ENCODE peak calls at places on chromosomes 5 and 9, in five cellular contexts. One of them, this sample, is unnamed.

GRCh38 chr9:84076359-84076758 is 95.8 kb downstream of the RMI1 start:
- DNase-seq in GM23248: no peak
- DNase-seq in neuronal stem cell: no peak
- DNase-seq in fibroblast of pulmonary artery: no peak
- DNase-seq in skeletal muscle cell: no peak
- DNase-seq in this sample: no peak

GRCh38 chr9:137147091-137147792 is 8.3 kb downstream of the GRIN1 start:
- DNase-seq in neuronal stem cell: no peak
- DNase-seq in GM23248: no peak
- DNase-seq in skeletal muscle cell: no peak
- DNase-seq in fibroblast of pulmonary artery: no peak
- DNase-seq in this sample: no peak

GRCh38 chr5:76521240-76521758 is 101.9 kb downstream of the F2RL2 start:
- DNase-seq in skeletal muscle cell: peak; percentile 36
- DNase-seq in neuronal stem cell: no peak
- DNase-seq in fibroblast of pulmonary artery: peak; percentile 85
- DNase-seq in GM23248: peak; percentile 77
- DNase-seq in this sample: no peak

GRCh38 chr9:133112361-133113026 is 8.5 kb downstream of the RALGDS start:
- DNase-seq in neuronal stem cell: no peak
- DNase-seq in skeletal muscle cell: no peak
- DNase-seq in fibroblast of pulmonary artery: no peak
- DNase-seq in GM23248: no peak
- DNase-seq in this sample: no peak

GRCh38 chr9:129497064-129497836 is 123.7 kb downstream of the C9orf50 start:
- DNase-seq in neuronal stem cell: no peak
- DNase-seq in GM23248: peak; percentile 56
- DNase-seq in fibroblast of pulmonary artery: no peak
- DNase-seq in skeletal muscle cell: no peak
- DNase-seq in this sample: no peak

GRCh38 chr5:106020889-106021288 is 1649.8 kb downstream of the EFNA5 start:
- DNase-seq in skeletal muscle cell: no peak
- DNase-seq in fibroblast of pulmonary artery: peak; percentile 53
- DNase-seq in GM23248: no peak
- DNase-seq in neuronal stem cell: no peak
- DNase-seq in this sample: no peak

GRCh38 chr9:129071526-129072131 is 9.3 kb upstream of the DOLPP1 start:
- DNase-seq in neuronal stem cell: no peak
- DNase-seq in fibroblast of pulmonary artery: no peak
- DNase-seq in skeletal muscle cell: no peak
- DNase-seq in GM23248: no peak
- DNase-seq in this sample: no peak

GRCh38 chr5:87079219-87079618 is 188.5 kb upstream of the RASA1 start:
- DNase-seq in neuronal stem cell: no peak
- DNase-seq in skeletal muscle cell: no peak
- DNase-seq in fibroblast of pulmonary artery: no peak
- DNase-seq in GM23248: no peak
- DNase-seq in this sample: no peak

GRCh38 chr5:130243641-130244040 is 339.4 kb downstream of the CHSY3 start:
- DNase-seq in GM23248: no peak
- DNase-seq in fibroblast of pulmonary artery: no peak
- DNase-seq in skeletal muscle cell: no peak
- DNase-seq in neuronal stem cell: no peak
- DNase-seq in this sample: no peak

GRCh38 chr9:68552700-68553099 is 12.0 kb upstream of the TMEM252 start:
- DNase-seq in skeletal muscle cell: peak; percentile 23
- DNase-seq in GM23248: peak; percentile 37
- DNase-seq in fibroblast of pulmonary artery: peak; percentile 16
- DNase-seq in neuronal stem cell: no peak
- DNase-seq in this sample: peak; percentile 14

GRCh38 chr5:65305913-65306312 is 175.8 kb downstream of the ADAMTS6 start:
- DNase-seq in neuronal stem cell: no peak
- DNase-seq in skeletal muscle cell: peak; percentile 25
- DNase-seq in GM23248: no peak
- DNase-seq in fibroblast of pulmonary artery: peak; percentile 13
- DNase-seq in this sample: no peak

GRCh38 chr5:5183933-5184332 is 43.8 kb downstream of the ADAMTS16 start:
- DNase-seq in neuronal stem cell: no peak
- DNase-seq in skeletal muscle cell: no peak
- DNase-seq in GM23248: no peak
- DNase-seq in fibroblast of pulmonary artery: no peak
- DNase-seq in this sample: no peak

GRCh38 chr5:155514105-155514563 is 500.6 kb downstream of the KIF4B start:
- DNase-seq in neuronal stem cell: no peak
- DNase-seq in skeletal muscle cell: no peak
- DNase-seq in fibroblast of pulmonary artery: no peak
- DNase-seq in GM23248: no peak
- DNase-seq in this sample: peak; percentile 14

GRCh38 chr5:160262665-160263064 is 33.4 kb downstream of the FABP6 start:
- DNase-seq in skeletal muscle cell: no peak
- DNase-seq in GM23248: peak; percentile 13
- DNase-seq in fibroblast of pulmonary artery: peak; percentile 16
- DNase-seq in neuronal stem cell: no peak
- DNase-seq in this sample: no peak

GRCh38 chr9:4982720-4983482 is 2.2 kb upstream of the JAK2 start:
- DNase-seq in neuronal stem cell: no peak
- DNase-seq in skeletal muscle cell: no peak
- DNase-seq in fibroblast of pulmonary artery: no peak
- DNase-seq in GM23248: no peak
- DNase-seq in this sample: no peak

GRCh38 chr5:132901730-132902129 is 28.3 kb downstream of the LEAP2 start:
- DNase-seq in neuronal stem cell: no peak
- DNase-seq in fibroblast of pulmonary artery: no peak
- DNase-seq in GM23248: no peak
- DNase-seq in skeletal muscle cell: no peak
- DNase-seq in this sample: no peak

DNA sequence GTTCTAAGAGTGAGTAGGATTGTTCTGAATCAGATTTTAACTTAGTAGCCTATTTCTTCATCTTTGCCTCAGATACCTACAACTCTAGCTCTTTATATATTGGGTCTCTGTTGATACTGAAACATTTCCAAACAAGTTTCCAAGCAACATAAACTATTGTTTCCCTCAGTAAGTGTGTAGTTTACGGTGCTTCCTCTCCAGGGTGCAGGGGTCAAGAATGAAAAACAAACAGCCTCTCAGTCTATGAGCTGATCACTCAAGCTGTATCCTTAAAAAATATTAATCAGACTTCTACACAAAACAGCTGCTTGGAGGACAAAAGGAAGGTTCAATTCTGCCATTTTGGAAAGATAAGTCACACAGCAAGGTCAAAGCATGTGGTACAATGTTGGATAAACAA is 75.0 kb downstream of the ADAMTS12 start:
- DNase-seq in GM23248: no peak
- DNase-seq in fibroblast of pulmonary artery: peak; percentile 79
- DNase-seq in skeletal muscle cell: no peak
- DNase-seq in neuronal stem cell: no peak
- DNase-seq in this sample: no peak
- H3K4me3 ChIP-seq in GM23248: no peak overlapping the region
- H3K4me3 ChIP-seq in fibroblast of pulmonary artery: no peak overlapping the region
- H3K4me3 ChIP-seq in skeletal muscle cell: no peak overlapping the region
- H3K4me3 ChIP-seq in neuronal stem cell: no peak overlapping the region
- H3K4me3 ChIP-seq in this sample: no peak overlapping the region

DNA sequence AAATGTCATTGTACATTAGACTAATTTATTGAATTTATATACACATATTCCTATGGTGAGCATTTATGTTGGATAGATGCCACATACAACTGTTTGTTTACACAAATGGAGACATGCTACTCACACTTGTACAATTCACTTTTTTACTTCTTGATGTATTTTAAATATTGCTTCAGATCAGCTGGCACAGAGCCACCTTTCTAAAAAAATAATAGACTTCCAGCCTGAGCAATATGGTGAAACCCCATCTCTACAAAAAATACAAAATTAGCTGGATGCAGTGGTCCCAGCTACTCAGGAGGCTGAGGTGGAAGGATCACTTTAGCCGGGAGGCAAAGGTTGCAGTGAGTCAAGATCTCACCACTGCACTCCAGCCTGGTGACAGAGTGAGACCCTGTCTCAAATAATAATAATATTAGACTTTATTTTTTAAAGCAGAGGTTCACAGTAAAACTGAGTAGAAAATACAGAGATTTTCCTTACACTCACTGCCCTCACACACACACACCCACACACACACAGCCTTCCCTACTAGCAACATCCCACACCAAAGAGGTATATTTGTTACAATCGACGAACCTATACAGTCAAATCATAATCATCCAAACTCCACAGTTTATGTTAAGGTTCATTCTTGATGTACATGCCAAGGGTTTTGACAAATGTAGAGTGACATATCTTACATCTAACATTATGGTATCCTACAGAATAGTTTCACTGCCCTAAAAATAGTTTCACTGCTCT is 16.5 kb upstream of the ADRB2 start:
- DNase-seq in neuronal stem cell: no peak
- DNase-seq in skeletal muscle cell: no peak
- DNase-seq in fibroblast of pulmonary artery: peak; percentile 20
- DNase-seq in GM23248: no peak
- DNase-seq in this sample: no peak
- H3K4me3 ChIP-seq in neuronal stem cell: no peak overlapping the region
- H3K4me3 ChIP-seq in skeletal muscle cell: no peak overlapping the region
- H3K4me3 ChIP-seq in fibroblast of pulmonary artery: no peak overlapping the region
- H3K4me3 ChIP-seq in GM23248: no peak overlapping the region
- H3K4me3 ChIP-seq in this sample: peak overlapping the region; percentile 38

GRCh38 chr5:69432412-69433206 is 17.7 kb downstream of the MARVELD2 start:
- DNase-seq in GM23248: no peak
- DNase-seq in neuronal stem cell: no peak
- DNase-seq in fibroblast of pulmonary artery: no peak
- DNase-seq in skeletal muscle cell: no peak
- DNase-seq in this sample: no peak

DNA sequence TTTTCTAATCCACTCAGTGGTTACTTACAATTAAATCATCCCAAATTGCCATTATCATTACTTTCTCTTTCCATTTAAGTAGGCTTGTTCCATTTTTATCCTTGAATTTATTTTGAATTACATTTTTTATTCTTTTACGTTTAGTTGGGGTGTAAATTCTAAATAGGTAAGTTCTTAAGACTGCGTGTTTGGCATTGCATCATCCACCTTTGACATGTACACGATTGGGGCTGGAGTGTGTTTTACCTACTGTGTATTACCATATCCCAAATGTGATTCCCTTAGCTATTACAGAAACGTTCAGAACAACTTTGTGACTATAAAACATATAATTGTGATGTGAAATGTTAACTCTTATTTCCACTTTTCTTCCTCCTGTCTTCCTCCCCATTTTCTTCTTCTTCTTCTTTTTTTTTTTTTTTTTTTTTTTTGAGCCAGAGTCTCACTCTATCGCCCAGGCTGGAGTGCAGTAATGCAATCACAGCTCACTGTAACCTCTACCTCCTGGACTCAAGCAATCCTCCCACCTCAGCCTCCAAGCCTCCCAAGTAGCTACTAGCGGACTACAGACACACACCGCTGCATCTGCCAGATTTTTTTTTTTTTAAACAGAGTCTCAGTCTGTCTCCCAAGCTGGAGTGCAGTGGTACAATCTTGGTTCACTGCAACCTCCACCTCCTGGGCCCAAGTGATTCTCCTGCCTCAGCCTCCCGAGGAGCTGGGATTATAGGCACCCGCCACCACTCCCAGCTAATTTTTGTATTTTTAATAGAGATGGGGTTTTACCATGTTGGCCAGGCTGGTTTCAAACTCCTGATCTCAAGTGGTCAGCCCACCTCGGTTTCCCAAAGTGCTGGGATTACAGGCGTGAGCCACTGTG is 16.7 kb downstream of the MARVELD2 start:
- DNase-seq in neuronal stem cell: no peak
- DNase-seq in GM23248: no peak
- DNase-seq in skeletal muscle cell: no peak
- DNase-seq in fibroblast of pulmonary artery: no peak
- DNase-seq in this sample: no peak
- H3K4me3 ChIP-seq in neuronal stem cell: no peak overlapping the region
- H3K4me3 ChIP-seq in GM23248: no peak overlapping the region
- H3K4me3 ChIP-seq in skeletal muscle cell: no peak overlapping the region
- H3K4me3 ChIP-seq in fibroblast of pulmonary artery: no peak overlapping the region
- H3K4me3 ChIP-seq in this sample: no peak overlapping the region

DNA sequence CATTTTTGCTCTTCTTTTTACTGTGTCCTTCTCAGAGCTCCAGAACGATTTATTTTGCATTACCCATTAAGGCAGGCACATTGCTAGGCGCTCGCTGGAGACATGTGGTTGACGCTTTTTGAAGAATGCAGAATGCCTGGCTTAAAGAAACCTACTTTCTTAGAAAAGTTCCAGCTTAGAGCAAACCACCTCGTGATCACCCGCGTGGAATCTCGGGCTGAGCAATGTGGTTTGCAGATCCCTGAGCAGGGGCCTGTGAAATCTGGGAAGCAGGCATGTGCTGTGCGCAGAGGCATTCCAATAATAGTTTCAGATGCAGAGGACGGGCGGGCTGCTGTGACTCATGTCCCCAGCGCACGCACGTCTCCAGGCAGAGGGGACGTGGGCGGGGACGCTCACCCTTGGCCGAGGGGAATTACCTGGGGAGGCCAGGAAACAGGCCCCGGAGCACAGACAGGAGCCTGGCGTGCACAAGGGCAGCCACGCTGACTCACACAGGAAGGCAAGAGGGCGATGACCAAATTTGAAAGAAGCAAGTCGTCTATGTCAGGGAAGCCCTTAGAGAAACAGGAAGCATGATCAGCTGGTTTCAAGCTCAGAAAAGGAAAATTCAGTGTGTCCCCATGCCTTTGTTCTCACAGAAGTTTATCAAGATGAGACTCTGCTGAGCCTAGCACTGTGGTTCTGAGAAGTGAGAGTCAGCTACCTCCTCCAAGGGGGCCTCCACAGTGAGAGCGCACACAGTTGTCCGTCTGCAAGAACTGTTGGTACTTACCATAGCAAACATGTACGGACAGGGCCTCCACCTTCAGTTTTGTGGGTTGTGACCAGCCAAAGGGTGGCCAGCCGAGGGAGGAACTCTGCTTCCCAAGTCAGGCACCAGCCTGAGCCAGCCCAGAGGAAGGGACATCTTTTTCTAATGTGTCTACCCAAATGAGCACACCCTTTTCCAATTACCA is 218.6 kb downstream of the PIK3R1 start:
- DNase-seq in fibroblast of pulmonary artery: peak; percentile 97
- DNase-seq in neuronal stem cell: no peak
- DNase-seq in skeletal muscle cell: peak; percentile 94
- DNase-seq in GM23248: peak; percentile 99
- DNase-seq in this sample: peak; percentile 75
- H3K4me3 ChIP-seq in fibroblast of pulmonary artery: no peak overlapping the region
- H3K4me3 ChIP-seq in neuronal stem cell: no peak overlapping the region
- H3K4me3 ChIP-seq in skeletal muscle cell: no peak overlapping the region
- H3K4me3 ChIP-seq in GM23248: peak overlapping the region; percentile 33
- H3K4me3 ChIP-seq in this sample: no peak overlapping the region

GRCh38 chr5:119270121-119270565 is 85.7 kb upstream of the TNFAIP8 start:
- DNase-seq in fibroblast of pulmonary artery: no peak
- DNase-seq in neuronal stem cell: no peak
- DNase-seq in GM23248: no peak
- DNase-seq in skeletal muscle cell: no peak
- DNase-seq in this sample: no peak
- H3K4me3 ChIP-seq in fibroblast of pulmonary artery: no peak overlapping the region
- H3K4me3 ChIP-seq in neuronal stem cell: no peak overlapping the region
- H3K4me3 ChIP-seq in GM23248: no peak overlapping the region
- H3K4me3 ChIP-seq in skeletal muscle cell: no peak overlapping the region
- H3K4me3 ChIP-seq in this sample: peak overlapping the region; percentile 69

This sample was measured in A549.